ENCODE peak calls at places on chromosomes 4 and X, in four cellular contexts. A is H9, U is mesendoderm, T is H1. Q is an unnamed sample.

GRCh38 chr4:128163177-128164117 is 102.3 kb downstream of the LARP1B start:
- DNase-seq in T (no peak), U (peak), A (no peak), Q (peak)

GRCh38 chrX:32673193-32673592 is 538.2 kb downstream of the DMD start:
- DNase-seq in A (no peak), U (peak), T (no peak), Q (peak)

GRCh38 chrX:109577055-109577454 is 40.4 kb downstream of the NXT2 start:
- DNase-seq in T (no peak), A (no peak), U (no peak), Q (no peak)

GRCh38 chr4:69881173-69881773 is 21.3 kb upstream of the SULT1E1 start:
- DNase-seq in T (no peak), A (peak), U (peak), Q (peak)

GRCh38 chrX:129723511-129723910 is 15.3 kb upstream of the XPNPEP2 start:
- DNase-seq in U (no peak), T (no peak), A (no peak), Q (no peak)

GRCh38 chrX:1466971-1467561 is 14.4 kb upstream of the ASMTL start:
- DNase-seq in T (no peak), A (peak), U (no peak), Q (no peak)

GRCh38 chrX:96440941-96441340 is 243.7 kb upstream of the DIAPH2 start:
- DNase-seq in U (no peak), A (no peak), T (no peak), Q (no peak)

GRCh38 chr4:142156246-142156645 is 519.9 kb downstream of the IL15 start:
- DNase-seq in U (no peak), T (no peak), A (no peak), Q (no peak)

GRCh38 chr4:76758290-76758882 is 139.6 kb downstream of the SOWAHB start:
- DNase-seq in U (peak), A (no peak), T (no peak), Q (peak)

GRCh38 chr4:17059192-17059634 is 160.8 kb upstream of the LDB2 start:
- DNase-seq in T (no peak), U (no peak), A (no peak), Q (peak)

GRCh38 chrX:47623540-47624027 is 3.9 kb upstream of the SYN1 start:
- DNase-seq in A (peak), T (peak), U (peak), Q (peak)

GRCh38 chrX:153565996-153566580 is 32.9 kb downstream of the CCNQ start:
- DNase-seq in U (peak), A (peak), T (no peak), Q (no peak)

GRCh38 chr4:54998991-54999390 is 126.4 kb downstream of the KDR start:
- DNase-seq in A (no peak), T (no peak), U (peak), Q (peak)

GRCh38 chr4:5753766-5754528 is 42.9 kb downstream of the EVC start:
- DNase-seq in U (no peak), A (no peak), T (no peak), Q (peak)

GRCh38 chrX:65811558-65812228 is 144.2 kb downstream of the MSN start:
- DNase-seq in A (no peak), U (no peak), T (no peak), Q (no peak)

GRCh38 chrX:149044471-149044870 is 460.6 kb downstream of the IDS start:
- DNase-seq in U (no peak), T (no peak), A (no peak), Q (no peak)

GRCh38 chr4:46270986-46271596 is 118.8 kb downstream of the GABRA2 start:
- DNase-seq in U (peak), A (no peak), T (no peak), Q (peak)

GRCh38 chr4:149344436-149344835 is 471.2 kb downstream of the IQCM start:
- DNase-seq in U (no peak), A (no peak), T (no peak), Q (peak)

GRCh38 chr4:2281575-2282343 is 19.9 kb upstream of the MXD4 start:
- DNase-seq in A (no peak), T (no peak), U (no peak), Q (no peak)
- H2BK15ac ChIP-seq in A (no peak), T (peak), U (no peak), Q (no peak)

GRCh38 chr4:8076023-8076422 is 82.6 kb downstream of the ABLIM2 start:
- DNase-seq in A (no peak), U (no peak), T (no peak), Q (no peak)

GRCh38 chr4:8079031-8079885 is 79.4 kb downstream of the ABLIM2 start:
- DNase-seq in A (no peak), T (no peak), U (peak), Q (no peak)

GRCh38 chr4:8078109-8078494 is 80.5 kb downstream of the ABLIM2 start:
- DNase-seq in A (no peak), U (no peak), T (no peak), Q (no peak)

GRCh38 chr4:8078610-8079015 is 80.0 kb downstream of the ABLIM2 start:
- DNase-seq in U (no peak), A (no peak), T (no peak), Q (no peak)

DNA sequence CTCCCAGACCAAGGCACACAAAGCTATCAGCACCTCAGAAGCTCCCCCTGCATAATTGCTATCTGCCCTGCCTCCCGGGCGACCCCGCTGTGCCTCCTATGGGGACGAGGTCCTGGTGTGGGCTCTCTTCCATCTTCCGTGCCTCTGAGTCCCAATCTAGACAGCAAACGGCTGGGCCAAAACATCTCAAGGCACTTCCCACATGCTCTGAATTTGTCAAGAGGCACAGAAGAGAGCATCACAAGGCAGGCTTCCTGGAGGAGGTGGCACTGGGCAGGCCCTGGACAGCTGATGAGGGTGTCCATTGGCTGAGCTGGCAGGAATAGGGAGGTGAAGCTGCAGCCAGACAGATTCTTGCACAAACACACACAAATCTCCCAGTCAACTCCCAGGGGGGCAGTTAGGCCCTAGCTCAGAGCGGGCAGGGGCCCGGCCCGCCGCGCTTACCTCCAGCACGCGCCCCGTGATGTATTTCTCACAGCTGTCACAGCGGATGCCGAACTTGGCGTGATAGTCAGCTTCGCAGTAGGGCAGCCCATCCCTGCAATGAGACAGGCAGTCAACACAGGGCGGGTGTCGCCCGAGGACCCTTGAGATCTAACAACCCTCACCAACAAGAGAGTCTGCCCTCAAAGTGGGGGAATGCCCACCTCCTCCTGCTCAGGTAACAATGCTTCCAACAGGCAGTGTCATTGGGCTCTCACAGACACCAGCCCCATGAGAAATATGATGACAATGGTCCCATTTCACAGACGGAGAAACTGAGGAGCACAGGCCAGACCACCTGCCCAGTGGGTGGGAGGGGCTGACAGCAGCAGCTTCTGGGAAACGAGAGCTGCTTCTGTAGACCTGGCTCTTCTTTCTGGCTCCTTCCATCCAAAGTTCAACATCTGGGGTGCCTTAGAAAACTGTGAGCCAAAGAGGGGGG is 81.2 kb downstream of the ABLIM2 start:
- DNase-seq in T (no peak), U (no peak), A (no peak), Q (no peak)
- H4K5ac ChIP-seq in T (no peak), U (no peak), A (no peak), Q (no peak)

GRCh38 chr4:140153744-140154571 is at the start of gene MAML3:
- DNase-seq in T (peak), A (peak), U (peak), Q (peak)

GRCh38 chr4:140151700-140152014 is 2.3 kb downstream of the MAML3 start:
- DNase-seq in U (peak), A (peak), T (peak), Q (peak)

GRCh38 chr4:140153419-140153743 is 603 bp downstream of the MAML3 start:
- DNase-seq in T (no peak), A (no peak), U (no peak), Q (no peak)

GRCh38 chr4:140152015-140152703 is 1.8 kb downstream of the MAML3 start:
- DNase-seq in U (peak), T (no peak), A (no peak), Q (no peak)

DNA sequence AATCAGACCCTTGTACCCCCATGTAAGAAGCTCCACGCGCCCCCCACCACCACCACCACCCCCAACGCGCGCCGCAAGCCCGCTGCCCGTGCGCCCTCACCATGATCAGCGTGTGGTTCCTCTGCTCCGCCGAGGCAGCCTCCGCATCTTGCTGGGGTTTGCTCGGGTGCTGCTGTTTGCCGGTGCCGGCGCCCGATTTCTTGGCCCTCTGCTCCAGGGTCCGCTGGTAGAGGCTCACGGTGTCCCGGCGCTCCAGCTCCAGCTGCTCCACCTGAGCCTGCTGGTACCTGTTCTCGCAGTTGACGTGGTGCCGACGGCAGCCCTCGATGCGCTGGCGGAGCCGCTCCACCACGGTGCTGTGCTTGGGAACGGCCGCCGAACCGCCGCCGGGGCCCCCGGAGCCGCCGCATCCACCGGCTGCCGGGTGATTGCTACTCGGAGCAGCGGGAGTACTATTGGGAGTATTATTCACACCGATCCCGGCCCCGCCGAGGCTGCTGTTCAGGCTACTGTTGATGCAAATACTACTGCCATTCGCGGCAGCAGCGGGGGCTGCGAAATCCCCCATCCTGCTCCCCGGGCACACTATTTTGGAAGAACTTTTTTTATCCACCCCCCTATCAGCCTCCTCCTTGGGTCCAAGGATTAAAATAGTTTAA is 1.1 kb downstream of the MAML3 start:
- DNase-seq in A (peak), T (no peak), U (peak), Q (peak)
- H2BK15ac ChIP-seq in A (no peak), T (no peak), U (no peak), Q (peak)

DNA sequence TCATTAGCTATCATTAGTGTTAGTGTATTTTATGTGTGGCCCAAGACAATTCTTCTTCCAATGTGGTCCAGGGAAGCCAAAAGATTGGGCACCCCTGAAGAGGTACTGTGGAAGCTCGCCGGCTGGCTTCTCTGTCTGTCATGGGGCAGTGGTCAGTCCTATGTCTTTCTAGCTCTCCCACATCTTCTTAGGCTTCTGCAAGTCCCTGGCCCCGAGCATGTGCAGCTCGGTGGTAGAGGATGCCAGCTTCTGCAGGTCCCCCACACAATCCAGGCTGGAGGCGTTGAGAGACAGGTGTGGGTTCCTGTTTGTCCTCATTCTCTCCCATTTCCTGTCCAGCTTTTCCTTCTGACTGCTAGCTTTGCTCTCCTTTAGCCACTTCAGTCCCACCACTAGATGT is 134.1 kb upstream of the NALF2 start:
- DNase-seq in A (no peak), T (no peak), U (no peak), Q (no peak)
- H4K5ac ChIP-seq in A (no peak), T (no peak), U (no peak), Q (no peak)

GRCh38 chrX:41474726-41475100 is 27.6 kb downstream of the NYX start:
- DNase-seq in U (peak), A (peak), T (no peak), Q (no peak)
- H2BK15ac ChIP-seq in U (no peak), A (no peak), T (peak), Q (no peak)

GRCh38 chr4:102438873-102439614 is 62.1 kb upstream of the NFKB1 start:
- DNase-seq in A (no peak), T (no peak), U (peak), Q (peak)
- H4K5ac ChIP-seq in A (no peak), T (no peak), U (no peak), Q (peak)

GRCh38 chrX:9467181-9467580 is 2.3 kb downstream of the TBL1X start:
- DNase-seq in U (no peak), A (no peak), T (no peak), Q (no peak)

GRCh38 chrX:9466711-9467110 is 1.9 kb downstream of the TBL1X start:
- DNase-seq in U (no peak), A (no peak), T (no peak), Q (no peak)

GRCh38 chrX:9465380-9466114 is 689 bp downstream of the TBL1X start:
- DNase-seq in U (peak), A (no peak), T (no peak), Q (no peak)

GRCh38 chrX:9464435-9465371 is at the start of gene TBL1X:
- DNase-seq in T (no peak), U (peak), A (peak), Q (peak)

DNA sequence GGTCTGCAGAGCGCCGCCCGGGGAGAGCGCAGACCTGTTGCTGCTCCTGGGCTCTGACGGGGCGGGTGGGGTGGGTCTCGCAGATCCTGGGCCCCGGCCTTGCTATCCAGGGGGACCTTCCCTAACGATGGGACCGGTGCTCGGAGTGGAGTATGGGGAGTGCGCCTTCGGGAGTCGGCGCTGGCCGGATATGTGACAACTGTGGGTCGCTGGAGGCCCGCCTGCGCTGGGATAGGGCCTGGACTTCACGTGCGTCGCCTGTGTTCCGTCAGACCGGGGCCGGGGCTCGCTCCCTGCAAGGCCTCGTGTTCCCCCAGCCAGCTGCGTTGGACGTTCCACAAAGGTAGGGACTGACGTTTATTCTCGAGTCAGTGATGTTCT is 1.2 kb downstream of the TBL1X start:
- DNase-seq in T (no peak), U (peak), A (peak), Q (peak)
- H2BK15ac ChIP-seq in T (no peak), U (no peak), A (no peak), Q (peak)

GRCh38 chr4:86831262-86832090 is 17.7 kb downstream of the SLC10A6 start:
- DNase-seq in U (no peak), A (no peak), T (no peak), Q (peak)
- H4K5ac ChIP-seq in U (no peak), A (no peak), T (no peak), Q (peak)

DNA sequence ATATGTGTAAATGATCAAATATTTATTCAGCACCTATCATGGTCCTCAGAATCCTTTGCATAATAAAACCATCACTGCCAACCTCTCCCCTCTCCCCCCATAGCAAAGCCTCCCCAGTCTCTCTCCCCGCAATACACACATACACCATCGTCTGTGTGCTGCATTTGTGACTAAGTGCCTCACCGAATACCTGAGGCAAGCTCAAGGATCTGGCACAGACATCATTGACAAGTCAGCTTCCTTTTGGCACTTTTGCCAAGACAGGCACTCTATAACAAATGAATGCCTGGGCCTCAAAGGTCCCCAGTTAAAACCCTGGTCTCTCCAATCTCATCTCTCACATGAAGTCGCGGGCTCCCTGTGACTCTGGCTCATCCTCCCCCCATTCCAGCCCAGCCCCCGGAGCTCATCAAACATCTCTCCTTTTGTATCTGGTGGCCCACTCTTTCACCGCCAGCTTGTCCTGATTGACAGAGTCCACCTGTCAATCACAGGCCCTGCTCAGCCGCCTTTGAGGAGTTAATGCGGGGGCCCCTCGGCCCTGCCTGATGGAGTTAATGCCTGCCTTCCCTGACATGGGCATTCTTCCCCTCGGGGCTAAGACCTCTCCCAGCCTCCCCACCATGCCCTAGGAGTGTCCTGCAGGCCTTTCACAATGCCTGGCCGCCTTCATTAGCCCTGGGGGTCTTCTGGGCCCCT is 135.8 kb upstream of the ATP6AP2 start:
- DNase-seq in T (no peak), U (peak), A (no peak), Q (no peak)
- H2BK15ac ChIP-seq in T (no peak), U (no peak), A (no peak), Q (no peak)

GRCh38 chrX:24392709-24393108 is 32.3 kb downstream of the SUPT20HL1 start:
- DNase-seq in A (no peak), U (no peak), T (no peak), Q (no peak)
- H4K5ac ChIP-seq in A (no peak), U (no peak), T (no peak), Q (no peak)